ENCODE peak calls at places on chromosomes 6 and 20, in ten cellular contexts. F is mesenchymal stem cell; G is A549; T is upper lobe of right lung; K is aorta; B is mammary epithelial cell; S is sigmoid colon; Y is gastrocnemius medialis; M is lower lobe of right lung; X is CD8-positive, alpha-beta T cell. A is an unnamed sample.

GRCh38 chr20:38585404-38586180 is 4.6 kb downstream of the ADIG start:
- DNase-seq in Y (no peak), M (no peak), F (no peak), T (no peak), K (no peak), S (no peak), B (no peak), G (no peak), X (no peak), A (no peak)

GRCh38 chr20:21137078-21137477 is 11.2 kb downstream of the KIZ start:
- DNase-seq in Y (no peak), B (no peak), S (no peak), M (no peak), T (no peak), K (no peak), F (no peak), X (no peak), G (no peak), A (no peak)

GRCh38 chr6:13422601-13423247 is 64.7 kb downstream of the GFOD1 start:
- DNase-seq in K (no peak), M (no peak), S (no peak), F (peak; percentile 45), T (no peak), G (no peak), B (peak; percentile 39), X (no peak), Y (no peak), A (no peak)

GRCh38 chr6:72621243-72622093 is at the start of gene KCNQ5:
- DNase-seq in B (peak; percentile 20), Y (peak; percentile 37), M (peak; percentile 46), S (no peak), F (peak; percentile 28), K (peak; percentile 74), G (peak; percentile 24), X (peak; percentile 11), T (no peak), A (no peak)

GRCh38 chr6:20954325-20954724 is 420.1 kb downstream of the CDKAL1 start:
- DNase-seq in X (no peak), T (no peak), F (no peak), M (no peak), K (no peak), Y (no peak), S (no peak), G (no peak), B (no peak), A (no peak)

GRCh38 chr20:48984575-48985219 is 61.4 kb upstream of the CSE1L start:
- DNase-seq in T (no peak), M (no peak), F (no peak), X (no peak), K (no peak), Y (no peak), B (no peak), S (no peak), G (no peak), A (no peak)

GRCh38 chr20:34977365-34978091 is 21.9 kb downstream of the MYH7B start:
- DNase-seq in T (no peak), M (no peak), S (no peak), Y (peak; percentile 38), F (no peak), X (no peak), K (peak; percentile 51), G (no peak), B (no peak), A (no peak)

GRCh38 chr20:63782521-63782971 is 43.0 kb downstream of the SLC2A4RG start:
- DNase-seq in G (no peak), M (no peak), K (no peak), T (no peak), F (no peak), Y (no peak), B (no peak), X (no peak), S (no peak), A (no peak)

GRCh38 chr6:110035321-110035720 is 57.2 kb downstream of the GPR6 start:
- DNase-seq in Y (no peak), M (no peak), F (no peak), K (no peak), T (no peak), B (no peak), G (no peak), S (no peak), X (no peak), A (no peak)

GRCh38 chr6:25218346-25218745 is 60.8 kb upstream of the CARMIL1 start:
- DNase-seq in S (no peak), T (no peak), F (no peak), K (no peak), X (no peak), B (no peak), G (no peak), Y (no peak), M (no peak), A (no peak)

GRCh38 chr6:130158061-130158460 is 64.7 kb downstream of the SAMD3 start:
- DNase-seq in G (no peak), K (no peak), X (no peak), Y (no peak), T (no peak), M (no peak), S (no peak), B (no peak), F (no peak), A (peak; percentile 77)

GRCh38 chr6:125220712-125221111 is 67.1 kb downstream of the TPD52L1 start:
- DNase-seq in X (no peak), G (no peak), F (no peak), B (peak; percentile 32), M (no peak), Y (peak; percentile 78), S (peak; percentile 72), K (no peak), T (no peak), A (no peak)

GRCh38 chr6:95786802-95787201 is 209.5 kb downstream of the MANEA start:
- DNase-seq in S (no peak), B (no peak), Y (no peak), M (no peak), F (no peak), K (no peak), G (no peak), X (no peak), T (no peak), A (no peak)

GRCh38 chr20:20664795-20665194 is 47.6 kb downstream of the RALGAPA2 start:
- DNase-seq in G (peak; percentile 8), M (no peak), K (no peak), B (no peak), Y (no peak), S (no peak), T (no peak), F (peak; percentile 11), X (no peak), A (peak; percentile 8)

GRCh38 chr6:11324453-11325023 is 92.1 kb upstream of the NEDD9 start:
- DNase-seq in B (no peak), M (no peak), T (no peak), G (no peak), S (no peak), X (no peak), Y (no peak), K (no peak), F (peak; percentile 33), A (no peak)

GRCh38 chr6:54059683-54060082 is 51.6 kb upstream of the MLIP start:
- DNase-seq in B (no peak), T (no peak), X (no peak), M (no peak), G (no peak), F (no peak), K (no peak), S (no peak), Y (no peak), A (no peak)

DNA sequence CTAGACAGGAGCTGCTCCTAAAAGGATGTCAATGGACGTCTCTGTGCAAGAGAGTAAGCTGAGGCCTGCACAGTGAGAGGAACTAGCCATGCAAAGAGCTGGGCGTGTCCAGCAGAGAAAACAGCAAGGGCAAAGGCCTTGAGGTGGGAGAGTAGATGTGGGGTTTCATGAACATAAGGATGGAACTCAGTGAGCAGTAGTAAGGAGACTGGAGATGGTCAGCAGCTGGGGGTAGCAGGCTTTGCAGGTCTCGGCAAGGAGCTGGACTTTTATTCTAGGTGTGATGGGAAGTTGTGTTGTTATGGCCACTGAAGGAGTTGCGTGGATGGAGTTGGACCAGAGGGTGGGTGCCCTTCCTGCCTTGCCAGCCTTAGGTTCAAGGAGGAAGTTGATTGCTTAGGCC is 90.7 kb upstream of the SIRPA start:
- DNase-seq in B (no peak), S (no peak), X (no peak), Y (no peak), M (no peak), F (no peak), T (no peak), K (no peak), G (no peak), A (no peak)
- H3K4me1 ChIP-seq in B (peaks cover 57% of the 10 kb centered on the region), S (no peaks in the 10 kb centered on the region), X (peaks cover 11% of the 10 kb centered on the region), Y (peaks cover 23% of the 10 kb centered on the region), M (peaks cover 27% of the 10 kb centered on the region), F (peaks cover 21% of the 10 kb centered on the region), T (peaks cover 23% of the 10 kb centered on the region), K (peaks cover 3% of the 10 kb centered on the region), G (peaks cover 25% of the 10 kb centered on the region), A (peaks cover 11% of the 10 kb centered on the region)

GRCh38 chr6:35725721-35726438 is 11.0 kb upstream of the ARMC12 start:
- DNase-seq in T (peak; percentile 86), K (peak; percentile 85), X (no peak), F (peak; percentile 76), B (peak; percentile 75), S (peak; percentile 94), Y (peak; percentile 96), M (peak; percentile 82), G (no peak), A (no peak)
- H3K4me1 ChIP-seq in T (peaks cover 78% of the 10 kb centered on the region), K (peaks cover 5% of the 10 kb centered on the region), X (peaks cover 69% of the 10 kb centered on the region), F (peaks cover 40% of the 10 kb centered on the region), B (peaks cover 58% of the 10 kb centered on the region), S (no peaks in the 10 kb centered on the region), Y (peaks cover 86% of the 10 kb centered on the region), M (peaks cover 95% of the 10 kb centered on the region), G (peaks cover 65% of the 10 kb centered on the region), A (peaks cover 26% of the 10 kb centered on the region)

GRCh38 chr6:37221585-37222124 is 35.9 kb upstream of the TBC1D22B start:
- DNase-seq in G (no peak), M (no peak), X (no peak), T (no peak), K (no peak), Y (no peak), B (no peak), S (no peak), F (no peak), A (no peak)
- H3K4me1 ChIP-seq in G (peaks cover 13% of the 10 kb centered on the region), M (peaks cover 21% of the 10 kb centered on the region), X (peaks cover 9% of the 10 kb centered on the region), T (peaks cover 3% of the 10 kb centered on the region), K (no peaks in the 10 kb centered on the region), Y (peaks cover 15% of the 10 kb centered on the region), B (no peaks in the 10 kb centered on the region), S (no peaks in the 10 kb centered on the region), F (peaks cover 7% of the 10 kb centered on the region), A (peaks cover 2% of the 10 kb centered on the region)

DNA sequence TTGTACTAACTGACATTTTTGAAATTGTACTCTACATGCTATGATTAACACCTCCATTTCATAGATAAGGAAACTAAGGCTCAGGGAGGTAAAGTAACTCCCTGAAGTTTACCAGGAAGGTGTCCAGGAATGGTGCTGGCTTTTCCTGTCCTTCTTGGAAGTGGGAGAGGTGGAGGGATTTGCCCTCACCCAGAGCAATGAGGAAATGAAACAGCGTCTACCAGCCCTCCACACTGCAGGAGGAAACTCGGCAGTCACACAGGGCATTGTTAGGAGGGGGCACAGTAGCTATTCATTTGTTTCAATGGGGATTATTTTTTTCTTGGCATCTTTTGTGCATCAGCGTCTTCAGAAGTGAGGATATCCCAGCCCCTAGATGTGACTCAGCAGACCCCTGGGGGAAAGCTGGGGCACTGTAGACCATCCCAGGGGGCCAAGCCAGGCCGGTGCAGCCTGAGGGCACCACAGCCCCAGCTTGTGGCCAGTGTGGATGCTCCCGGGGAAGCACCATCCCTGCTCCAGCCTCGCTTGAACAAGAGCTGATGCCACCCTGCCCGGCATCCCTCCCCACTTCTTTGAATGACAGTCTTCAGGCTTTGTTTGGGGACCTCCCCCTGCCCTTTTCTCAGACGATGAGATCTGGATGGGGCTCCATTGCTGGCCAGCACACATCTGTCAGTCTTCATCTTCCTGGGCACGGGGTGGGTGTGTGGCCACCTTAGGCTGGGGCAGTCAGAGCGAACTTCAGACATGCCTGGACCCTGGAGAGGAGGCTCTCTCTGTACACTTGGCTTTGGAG is 224.4 kb upstream of the PMEPA1 start:
- DNase-seq in M (no peak), X (no peak), T (no peak), F (no peak), S (no peak), B (no peak), G (no peak), Y (no peak), K (peak; percentile 45), A (no peak)
- H3K4me1 ChIP-seq in M (peaks cover 6% of the 10 kb centered on the region), X (no peaks in the 10 kb centered on the region), T (no peaks in the 10 kb centered on the region), F (no peaks in the 10 kb centered on the region), S (no peaks in the 10 kb centered on the region), B (no peaks in the 10 kb centered on the region), G (no peaks in the 10 kb centered on the region), Y (no peaks in the 10 kb centered on the region), K (no peaks in the 10 kb centered on the region), A (no peaks in the 10 kb centered on the region)